ENCODE peak calls at places on chromosome 14, in six cellular contexts. Q, K, B, O, U and T are unnamed samples.

GRCh38 chr14:102663031-102663430 is 70.6 kb downstream of the RCOR1 start:
- ATAC-seq in U (no peak), K (no peak), Q (no peak), O (no peak), B (no peak), T (no peak)

GRCh38 chr14:76293923-76294322 is 82.0 kb upstream of the ESRRB start:
- ATAC-seq in O (no peak), U (no peak), B (no peak), K (no peak), Q (no peak), T (no peak)

GRCh38 chr14:74508292-74508731 is 14.7 kb downstream of the ISCA2 start:
- ATAC-seq in K (no peak), Q (no peak), O (no peak), U (no peak), B (no peak), T (peak)

GRCh38 chr14:49623387-49623786 is 2.8 kb downstream of the MGAT2 start:
- ATAC-seq in B (no peak), O (no peak), K (no peak), Q (no peak), U (no peak), T (no peak)

GRCh38 chr14:77883479-77884238 is 83.8 kb downstream of the ADCK1 start:
- ATAC-seq in U (no peak), K (no peak), O (no peak), Q (no peak), B (no peak), T (no peak)

GRCh38 chr14:59075503-59075902 is 113.0 kb upstream of the DAAM1 start:
- ATAC-seq in Q (no peak), K (no peak), O (no peak), U (no peak), B (no peak), T (no peak)

GRCh38 chr14:68676511-68676943 is 116.3 kb downstream of the ZFP36L1 start:
- ATAC-seq in B (no peak), Q (no peak), O (no peak), K (no peak), U (no peak), T (no peak)

GRCh38 chr14:97179573-97179972 is 382.4 kb downstream of the VRK1 start:
- ATAC-seq in K (no peak), O (peak), U (no peak), Q (no peak), B (peak), T (no peak)

GRCh38 chr14:73576391-73576790 is 7.4 kb downstream of the ACOT2 start:
- ATAC-seq in Q (no peak), U (no peak), K (no peak), O (no peak), B (no peak), T (no peak)

GRCh38 chr14:99947695-99948094 is 117.5 kb upstream of the EVL start:
- ATAC-seq in K (no peak), O (no peak), B (no peak), U (no peak), Q (peak), T (no peak)

GRCh38 chr14:91253795-91254323 is 9.4 kb upstream of the GPR68 start:
- ATAC-seq in O (no peak), Q (peak), K (peak), U (peak), B (peak), T (no peak)

GRCh38 chr14:93924592-93925355 is 2.4 kb upstream of the FAM181A start:
- ATAC-seq in B (no peak), K (no peak), O (no peak), Q (no peak), U (no peak), T (no peak)

GRCh38 chr14:42556551-42556950 is 949.9 kb downstream of the LRFN5 start:
- ATAC-seq in K (no peak), B (no peak), U (no peak), O (no peak), Q (no peak), T (no peak)

GRCh38 chr14:55556929-55557623 is 22.9 kb upstream of the KTN1 start:
- ATAC-seq in U (no peak), B (no peak), O (no peak), Q (peak), K (peak), T (peak)

GRCh38 chr14:32710351-32711102 is 228.2 kb upstream of the NPAS3 start:
- ATAC-seq in K (peak), B (no peak), Q (peak), O (no peak), U (no peak), T (no peak)

GRCh38 chr14:99029150-99029915 is 242.7 kb downstream of the BCL11B start:
- ATAC-seq in O (no peak), Q (no peak), K (no peak), B (no peak), U (no peak), T (peak)

GRCh38 chr14:89408907-89409675 is 7.9 kb downstream of the FOXN3 start:
- ATAC-seq in B (no peak), K (no peak), U (no peak), Q (peak), O (no peak), T (no peak)

GRCh38 chr14:49622022-49622607 is 1.5 kb downstream of the MGAT2 start:
- ATAC-seq in O (no peak), B (no peak), Q (no peak), K (no peak), U (no peak), T (no peak)

GRCh38 chr14:31059152-31059924 is 33.2 kb upstream of the STRN3 start:
- ATAC-seq in K (peak), O (no peak), Q (peak), B (no peak), U (no peak), T (no peak)